ENCODE peak calls at places on chromosomes 11 and 22, in six cellular contexts. V is HEK293T; R is H9; P is CD8-positive, alpha-beta memory T cell; H is stimulated activated CD4-positive, alpha-beta T cell treated with anti-CD3 and anti-CD28 coated beads, Interleukin-4, amount 100 ng/mL, for 1 hour; A is Peyer's patch. N is an unnamed sample.

GRCh38 chr11:31887180-31887579 is 76.1 kb upstream of the PAX6 start:
- DNase-seq in V (peak; percentile 49), R (peak; percentile 63), P (no peak), H (no peak), A (no peak), N (peak; percentile 90)

GRCh38 chr11:68076371-68077042 is 37.7 kb downstream of the TCIRG1 start:
- DNase-seq in V (no peak), R (no peak), P (no peak), H (no peak), A (no peak), N (no peak)

GRCh38 chr22:47775686-47776085 is 1013.2 kb downstream of the TBC1D22A start:
- DNase-seq in V (no peak), R (no peak), P (no peak), H (no peak), A (no peak), N (no peak)

GRCh38 chr11:133821776-133822175 is 23.5 kb downstream of the SPATA19 start:
- DNase-seq in V (peak; percentile 79), R (peak; percentile 85), P (no peak), H (no peak), A (no peak), N (peak; percentile 93)

GRCh38 chr11:33475999-33476398 is 218.8 kb downstream of the HIPK3 start:
- DNase-seq in V (peak; percentile 37), R (no peak), P (no peak), H (no peak), A (no peak), N (no peak)

GRCh38 chr11:41795004-41795403 is 335.6 kb upstream of the LRRC4C start:
- DNase-seq in V (no peak), R (no peak), P (no peak), H (no peak), A (no peak), N (no peak)

GRCh38 chr22:43477966-43478365 is 66.2 kb downstream of the MPPED1 start:
- DNase-seq in V (no peak), R (no peak), P (no peak), H (no peak), A (no peak), N (no peak)

GRCh38 chr11:93123351-93123898 is 74.4 kb downstream of the SLC36A4 start:
- DNase-seq in V (no peak), R (no peak), P (no peak), H (no peak), A (peak; percentile 76), N (no peak)

GRCh38 chr11:27902981-27903624 is 202.8 kb upstream of the BDNF start:
- DNase-seq in V (no peak), R (no peak), P (no peak), H (no peak), A (no peak), N (no peak)

GRCh38 chr11:117179048-117179999 is 781 bp downstream of the SIDT2 start:
- DNase-seq in V (peak; percentile 34), R (peak; percentile 29), P (peak; percentile 45), H (peak; percentile 44), A (peak; percentile 75), N (no peak)

GRCh38 chr11:45023065-45023365 is 72.3 kb upstream of the TP53I11 start:
- DNase-seq in V (no peak), R (no peak), P (no peak), H (no peak), A (no peak), N (no peak)

GRCh38 chr11:124758355-124759267 is 3.5 kb downstream of the ESAM start:
- DNase-seq in V (peak; percentile 55), R (peak; percentile 96), P (peak; percentile 45), H (peak; percentile 68), A (peak; percentile 92), N (peak; percentile 96)

GRCh38 chr11:32892355-32893090 is at the start of gene QSER1:
- DNase-seq in V (peak; percentile 74), R (peak; percentile 76), P (peak; percentile 54), H (peak; percentile 78), A (peak; percentile 79), N (peak; percentile 89)

GRCh38 chr22:46053563-46054090 is 76.7 kb upstream of the WNT7B start:
- DNase-seq in V (peak; percentile 62), R (no peak), P (peak; percentile 56), H (peak; percentile 56), A (peak; percentile 87), N (no peak)

GRCh38 chr22:48827228-48827810 is 1000.4 kb downstream of the BRD1 start:
- DNase-seq in V (no peak), R (no peak), P (no peak), H (no peak), A (peak; percentile 17), N (no peak)

GRCh38 chr11:124610295-124610694 is 933 bp upstream of the PANX3 start:
- DNase-seq in V (no peak), R (no peak), P (no peak), H (no peak), A (no peak), N (no peak)

GRCh38 chr22:46737976-46738641 is at the start of gene CERK:
- DNase-seq in V (peak; percentile 77), R (peak; percentile 61), P (peak; percentile 75), H (peak; percentile 63), A (peak; percentile 90), N (peak; percentile 85)

GRCh38 chr11:57237204-57237681 is at the start of gene APLNR:
- DNase-seq in V (no peak), R (peak; percentile 60), P (no peak), H (no peak), A (no peak), N (peak; percentile 89)

GRCh38 chr22:25488244-25489020 is 76.0 kb upstream of the GRK3 start:
- DNase-seq in V (peak; percentile 55), R (no peak), P (no peak), H (peak; percentile 10), A (peak; percentile 68), N (no peak)

GRCh38 chr11:61888043-61888442 is 3.3 kb downstream of the FADS3 start:
- DNase-seq in V (no peak), R (no peak), P (no peak), H (no peak), A (peak; percentile 56), N (peak; percentile 45)

GRCh38 chr11:9019861-9020260 is 16.1 kb upstream of the NRIP3 start:
- DNase-seq in V (no peak), R (no peak), P (no peak), H (no peak), A (no peak), N (no peak)

GRCh38 chr11:114077482-114078305 is 18.2 kb downstream of the ZBTB16 start:
- DNase-seq in V (no peak), R (no peak), P (peak; percentile 60), H (no peak), A (peak; percentile 74), N (peak; percentile 73)

GRCh38 chr11:57567512-57568329 is at the start of gene UBE2L6:
- DNase-seq in V (peak; percentile 87), R (peak; percentile 53), P (peak; percentile 79), H (peak; percentile 72), A (peak; percentile 93), N (peak; percentile 80)

GRCh38 chr11:9565822-9566560 is 7.5 kb upstream of the WEE1 start:
- DNase-seq in V (peak; percentile 60), R (peak; percentile 89), P (peak; percentile 3), H (peak; percentile 33), A (peak; percentile 75), N (peak; percentile 88)

GRCh38 chr11:67614730-67615454 is 8.2 kb downstream of the NDUFV1 start:
- DNase-seq in V (no peak), R (no peak), P (no peak), H (no peak), A (no peak), N (no peak)

GRCh38 chr11:113446938-113447337 is 28.3 kb downstream of the DRD2 start:
- DNase-seq in V (no peak), R (no peak), P (no peak), H (no peak), A (no peak), N (no peak)

GRCh38 chr11:36065436-36065835 is 121.6 kb downstream of the LDLRAD3 start:
- DNase-seq in V (no peak), R (no peak), P (no peak), H (no peak), A (no peak), N (no peak)

GRCh38 chr11:14905104-14906033 is 13.3 kb upstream of the CYP2R1 start:
- DNase-seq in V (no peak), R (peak; percentile 90), P (peak; percentile 69), H (peak; percentile 65), A (peak; percentile 90), N (peak; percentile 95)

GRCh38 chr11:18567081-18567480 is 21.5 kb downstream of the UEVLD start:
- DNase-seq in V (no peak), R (no peak), P (no peak), H (no peak), A (no peak), N (no peak)

GRCh38 chr11:43579171-43579918 is 101.2 kb upstream of the HSD17B12 start:
- DNase-seq in V (peak; percentile 66), R (peak; percentile 78), P (no peak), H (peak; percentile 50), A (no peak), N (peak; percentile 90)

GRCh38 chr22:45977003-45977395 is at the start of gene WNT7B:
- DNase-seq in V (no peak), R (no peak), P (no peak), H (no peak), A (no peak), N (peak; percentile 74)

GRCh38 chr11:73513707-73514106 is 84.2 kb downstream of the FAM168A start:
- DNase-seq in V (no peak), R (no peak), P (no peak), H (no peak), A (no peak), N (no peak)

GRCh38 chr11:62676698-62677097 is 2.2 kb downstream of the UBXN1 start:
- DNase-seq in V (no peak), R (no peak), P (no peak), H (no peak), A (no peak), N (peak; percentile 53)

GRCh38 chr11:4839851-4840549 is 9.0 kb downstream of the OR51S1 start:
- DNase-seq in V (no peak), R (peak; percentile 43), P (no peak), H (no peak), A (no peak), N (peak; percentile 61)

GRCh38 chr11:30683176-30683575 is 97.0 kb upstream of the MPPED2 start:
- DNase-seq in V (no peak), R (no peak), P (no peak), H (no peak), A (no peak), N (no peak)

GRCh38 chr11:80103149-80103859 is 662.5 kb upstream of the TENM4 start:
- DNase-seq in V (no peak), R (no peak), P (no peak), H (no peak), A (no peak), N (no peak)

GRCh38 chr22:37735054-37735453 is 38.2 kb downstream of the TRIOBP start:
- DNase-seq in V (peak; percentile 48), R (peak; percentile 77), P (no peak), H (no peak), A (peak; percentile 63), N (peak; percentile 89)

GRCh38 chr11:8178297-8178696 is 9.5 kb upstream of the RIC3 start:
- DNase-seq in V (no peak), R (no peak), P (no peak), H (no peak), A (no peak), N (peak; percentile 59)